ENCODE peak calls at places on chromosomes 2 and 18, in four cellular contexts. K is amygdala; R is EL; O is activated CD4-positive, alpha-beta T cell treated with anti-CD3 and anti-CD28 coated beads, Interleukin-2, amount 10 ng/mL, durations not matched to agents 7 days and 5 days. W is an unnamed sample.

GRCh38 chr18:55658598-55658997 is 70.6 kb upstream of the TCF4 start:
- DNase-seq in K (no peak), R (no peak), O (no peak), W (no peak)

GRCh38 chr2:230602562-230603230 is 109.9 kb upstream of the CAB39 start:
- DNase-seq in K (no peak), R (no peak), O (peak; percentile 67), W (peak; percentile 43)

GRCh38 chr2:229855116-229855515 is 66.7 kb downstream of the TRIP12 start:
- DNase-seq in K (no peak), R (no peak), O (no peak), W (no peak)

GRCh38 chr2:147331790-147332419 is 512.9 kb upstream of the ACVR2A start:
- DNase-seq in K (no peak), R (peak; percentile 3), O (peak; percentile 62), W (peak; percentile 15)

GRCh38 chr2:165648826-165649225 is 145.2 kb downstream of the GALNT3 start:
- DNase-seq in K (no peak), R (no peak), O (no peak), W (no peak)

GRCh38 chr2:98530114-98530513 is 78.2 kb downstream of the COA5 start:
- DNase-seq in K (no peak), R (no peak), O (no peak), W (no peak)

GRCh38 chr2:241372376-241372992 is 16.4 kb downstream of the FARP2 start:
- DNase-seq in K (no peak), R (no peak), O (no peak), W (no peak)

GRCh38 chr2:46781468-46782189 is 134.0 kb downstream of the MCFD2 start:
- DNase-seq in K (no peak), R (no peak), O (no peak), W (no peak)

GRCh38 chr18:70931942-70932814 is 643.3 kb downstream of the SOCS6 start:
- DNase-seq in K (no peak), R (no peak), O (no peak), W (no peak)

GRCh38 chr2:129469881-129470280 is 509.6 kb upstream of the RAB6C start:
- DNase-seq in K (no peak), R (no peak), O (no peak), W (no peak)

GRCh38 chr2:150939087-150939486 is 322.6 kb downstream of the RBM43 start:
- DNase-seq in K (no peak), R (no peak), O (no peak), W (no peak)

GRCh38 chr2:149360106-149360505 is 29.7 kb downstream of the LYPD6 start:
- DNase-seq in K (no peak), R (peak; percentile 31), O (no peak), W (no peak)

GRCh38 chr2:234670052-234670451 is 173.2 kb upstream of the ARL4C start:
- DNase-seq in K (no peak), R (peak; percentile 90), O (no peak), W (no peak)

GRCh38 chr2:149064365-149064841 is 25.9 kb downstream of the LYPD6B start:
- DNase-seq in K (no peak), R (peak; percentile 61), O (no peak), W (no peak)

GRCh38 chr2:172704072-172704936 is 31.3 kb upstream of the RAPGEF4 start:
- DNase-seq in K (no peak), R (peak; percentile 55), O (no peak), W (no peak)

GRCh38 chr18:8685141-8685913 is 20.0 kb upstream of the MTCL1 start:
- DNase-seq in K (no peak), R (peak; percentile 49), O (no peak), W (no peak)

GRCh38 chr2:205776139-205776538 is 93.8 kb downstream of the NRP2 start:
- DNase-seq in K (no peak), R (peak; percentile 37), O (peak; percentile 45), W (no peak)

GRCh38 chr2:17792515-17792914 is 23.7 kb upstream of the MSGN1 start:
- DNase-seq in K (no peak), R (no peak), O (no peak), W (no peak)

GRCh38 chr2:25418944-25419677 is 77.4 kb upstream of the DNMT3A start:
- DNase-seq in K (no peak), R (no peak), O (no peak), W (no peak)

GRCh38 chr2:204289066-204289465 is 256.2 kb upstream of the PARD3B start:
- DNase-seq in K (no peak), R (no peak), O (no peak), W (no peak)

GRCh38 chr2:240368746-240369724 is 66.4 kb upstream of the GPC1 start:
- DNase-seq in K (no peak), R (no peak), O (no peak), W (no peak)

GRCh38 chr2:189681903-189682302 is 7.4 kb downstream of the ANKAR start:
- DNase-seq in K (no peak), R (no peak), O (no peak), W (no peak)

GRCh38 chr2:74206180-74206688 is 7.8 kb downstream of the MTHFD2 start:
- DNase-seq in K (no peak), R (peak; percentile 66), O (peak; percentile 50), W (peak; percentile 77)

GRCh38 chr2:127569274-127570065 is 34.0 kb downstream of the MYO7B start:
- DNase-seq in K (no peak), R (peak; percentile 66), O (no peak), W (no peak)

GRCh38 chr18:23228102-23229051 is 93.1 kb downstream of the CABLES1 start:
- DNase-seq in K (no peak), R (peak; percentile 26), O (peak; percentile 49), W (peak; percentile 16)

GRCh38 chr2:124678043-124678442 is 653.0 kb downstream of the CNTNAP5 start:
- DNase-seq in K (no peak), R (peak; percentile 3), O (no peak), W (no peak)

GRCh38 chr2:53584986-53585385 is 182.6 kb upstream of the CHAC2 start:
- DNase-seq in K (no peak), R (peak; percentile 60), O (no peak), W (no peak)

GRCh38 chr18:37254256-37254880 is 311.2 kb downstream of the CELF4 start:
- DNase-seq in K (no peak), R (no peak), O (no peak), W (no peak)

GRCh38 chr18:13435596-13436333 is 217.2 kb downstream of the LDLRAD4 start:
- DNase-seq in K (no peak), R (peak; percentile 79), O (no peak), W (no peak)

GRCh38 chr2:197108758-197109157 is 182.3 kb upstream of the PGAP1 start:
- DNase-seq in K (no peak), R (peak; percentile 93), O (no peak), W (no peak)

GRCh38 chr18:41938445-41938844 is 16.6 kb upstream of the PIK3C3 start:
- DNase-seq in K (no peak), R (peak; percentile 94), O (no peak), W (no peak)

GRCh38 chr18:3321133-3321812 is 59.3 kb downstream of the MYL12B start:
- DNase-seq in K (no peak), R (peak; percentile 89), O (no peak), W (no peak)

GRCh38 chr2:36780231-36780808 is 83.8 kb downstream of the VIT start:
- DNase-seq in K (no peak), R (peak; percentile 72), O (peak; percentile 18), W (peak; percentile 67)

GRCh38 chr2:43460611-43461396 is 135.0 kb downstream of the THADA start:
- DNase-seq in K (no peak), R (no peak), O (no peak), W (no peak)

GRCh38 chr2:201413143-201413542 is 38.1 kb downstream of the TRAK2 start:
- DNase-seq in K (no peak), R (no peak), O (no peak), W (no peak)

GRCh38 chr18:370753-371615 is 103.1 kb upstream of the THOC1 start:
- DNase-seq in K (no peak), R (no peak), O (no peak), W (no peak)

GRCh38 chr2:121200011-121200347 is 85.0 kb downstream of the TFCP2L1 start:
- DNase-seq in K (no peak), R (no peak), O (no peak), W (no peak)

GRCh38 chr18:8948471-8949149 is 153.9 kb upstream of the NDUFV2 start:
- DNase-seq in K (no peak), R (peak; percentile 96), O (no peak), W (no peak)